ENCODE peak calls at places on chromosomes 3 and 15, in four cellular contexts. J, Y, E and W are unnamed samples.

GRCh38 chr3:128607710-128608048 is 42.9 kb downstream of the RPN1 start:
- DNase-seq in J (no peak), Y (no peak), E (no peak), W (no peak)

GRCh38 chr3:22236490-22237271 is 485.7 kb upstream of the ZNF385D start:
- DNase-seq in J (no peak), Y (no peak), E (peak), W (no peak)

GRCh38 chr3:42226470-42227425 is 39.2 kb downstream of the CCK start:
- DNase-seq in J (no peak), Y (no peak), E (no peak), W (no peak)

GRCh38 chr15:58666957-58667356 is 82.5 kb downstream of the ADAM10 start:
- DNase-seq in J (no peak), Y (no peak), E (peak), W (no peak)

GRCh38 chr3:53547327-53547726 is 52.9 kb downstream of the CACNA1D start:
- DNase-seq in J (no peak), Y (no peak), E (no peak), W (no peak)

GRCh38 chr15:85692873-85693272 is 101.9 kb downstream of the KLHL25 start:
- DNase-seq in J (no peak), Y (no peak), E (no peak), W (peak)

GRCh38 chr15:100919481-100920405 is 586 bp downstream of the LRRK1 start:
- DNase-seq in J (no peak), Y (no peak), E (peak), W (peak)

GRCh38 chr3:66465587-66465986 is 35.2 kb downstream of the LRIG1 start:
- DNase-seq in J (no peak), Y (no peak), E (no peak), W (no peak)

GRCh38 chr3:52069891-52070290 is 13.5 kb upstream of the DUSP7 start:
- DNase-seq in J (no peak), Y (no peak), E (no peak), W (no peak)

GRCh38 chr3:172084871-172085556 is 45.6 kb downstream of the FNDC3B start:
- DNase-seq in J (no peak), Y (no peak), E (peak), W (peak)

GRCh38 chr3:127673191-127674098 is 693 bp downstream of the ABTB1 start:
- DNase-seq in J (no peak), Y (peak), E (peak), W (peak)

GRCh38 chr3:54538346-54538745 is 389.5 kb downstream of the LRTM1 start:
- DNase-seq in J (no peak), Y (no peak), E (no peak), W (no peak)

GRCh38 chr15:74400313-74400850 is 32.9 kb upstream of the CYP11A1 start:
- DNase-seq in J (no peak), Y (no peak), E (peak), W (no peak)

GRCh38 chr15:63872759-63873510 is 39.2 kb upstream of the HERC1 start:
- DNase-seq in J (no peak), Y (no peak), E (no peak), W (no peak)

GRCh38 chr3:149790265-149790664 is 2.1 kb downstream of the ANKUB1 start:
- DNase-seq in J (no peak), Y (no peak), E (peak), W (no peak)

GRCh38 chr3:30743086-30743619 is 136.8 kb downstream of the TGFBR2 start:
- DNase-seq in J (no peak), Y (no peak), E (no peak), W (peak)

GRCh38 chr3:39188271-39189149 is 3.9 kb downstream of the XIRP1 start:
- DNase-seq in J (no peak), Y (no peak), E (no peak), W (no peak)

GRCh38 chr3:37689645-37690356 is 171.9 kb upstream of the CTDSPL start:
- DNase-seq in J (no peak), Y (no peak), E (no peak), W (no peak)

GRCh38 chr3:27293954-27294353 is 75.2 kb downstream of the NEK10 start:
- DNase-seq in J (no peak), Y (no peak), E (peak), W (no peak)